ENCODE peak calls at places on chromosomes 11 and 22, in four cellular contexts. H, N, R and Y are unnamed samples.

GRCh38 chr11:69665669-69666068 is 9.5 kb downstream of the LTO1 start:
- DNase-seq in R (peak; percentile 3), N (no peak), H (no peak), Y (no peak)

GRCh38 chr11:126407682-126408288 is 52.3 kb downstream of the ST3GAL4 start:
- DNase-seq in H (no peak), N (no peak), R (no peak), Y (no peak)

GRCh38 chr11:73636249-73636648 is 10.1 kb upstream of the PLEKHB1 start:
- DNase-seq in R (no peak), H (no peak), N (no peak), Y (no peak)

GRCh38 chr22:43880743-43881055 is 11.1 kb downstream of the PNPLA5 start:
- DNase-seq in R (no peak), N (no peak), H (no peak), Y (no peak)

GRCh38 chr22:42397332-42398246 is 34.6 kb downstream of the NFAM1 start:
- DNase-seq in H (no peak), R (no peak), N (no peak), Y (no peak)

GRCh38 chr22:19706661-19707151 is 7.6 kb upstream of the SEPTIN5 start:
- DNase-seq in H (no peak), R (no peak), N (no peak), Y (no peak)

GRCh38 chr22:26848244-26848920 is 191.0 kb downstream of the MIAT start:
- DNase-seq in H (no peak), N (peak; percentile 43), R (no peak), Y (peak; percentile 75)

GRCh38 chr11:114298701-114299090 is 2.5 kb downstream of the NNMT start:
- DNase-seq in R (no peak), N (no peak), H (no peak), Y (no peak)

GRCh38 chr11:67596753-67597300 is 9.9 kb upstream of the NDUFV1 start:
- DNase-seq in R (no peak), H (no peak), N (no peak), Y (no peak)

GRCh38 chr22:30947163-30947820 is 21.3 kb downstream of the MORC2 start:
- DNase-seq in H (no peak), N (peak; percentile 90), R (no peak), Y (no peak)

GRCh38 chr11:113906038-113906437 is 1.4 kb downstream of the HTR3B start:
- DNase-seq in N (peak; percentile 76), H (peak; percentile 30), R (peak; percentile 73), Y (peak; percentile 17)

GRCh38 chr22:25167834-25168601 is 31.6 kb upstream of the CRYBB3 start:
- DNase-seq in R (no peak), N (no peak), H (peak; percentile 42), Y (no peak)

GRCh38 chr22:17119481-17120202 is 1.5 kb downstream of the TMEM121B start:
- DNase-seq in R (peak; percentile 45), N (peak; percentile 69), H (no peak), Y (peak; percentile 38)

GRCh38 chr11:128725630-128726461 is 32.0 kb downstream of the FLI1 start:
- DNase-seq in R (no peak), H (no peak), N (no peak), Y (no peak)

GRCh38 chr11:14378171-14378570 is 19.2 kb upstream of the RRAS2 start:
- DNase-seq in H (no peak), N (no peak), R (no peak), Y (no peak)

GRCh38 chr11:86952221-86952875 is 2.8 kb downstream of the FZD4 start:
- DNase-seq in R (no peak), H (no peak), N (no peak), Y (peak; percentile 39)

GRCh38 chr11:94449437-94449836 is 44.2 kb downstream of the MRE11 start:
- DNase-seq in N (no peak), R (no peak), H (no peak), Y (no peak)

GRCh38 chr11:131912127-131912526 is 541.7 kb downstream of the NTM start:
- DNase-seq in R (no peak), H (no peak), N (no peak), Y (no peak)

GRCh38 chr22:48444320-48445112 is 1383.2 kb downstream of the BRD1 start:
- DNase-seq in N (no peak), H (no peak), R (no peak), Y (no peak)

GRCh38 chr11:70399681-70400112 is 1.4 kb downstream of the CTTN start:
- DNase-seq in H (peak; percentile 81), N (peak; percentile 50), R (no peak), Y (peak; percentile 43)

GRCh38 chr11:20479399-20479974 is 92.0 kb downstream of the PRMT3 start:
- DNase-seq in H (no peak), R (no peak), N (no peak), Y (no peak)

GRCh38 chr22:27405672-27406388 is 395.7 kb downstream of the MN1 start:
- DNase-seq in H (peak; percentile 73), R (peak; percentile 61), N (peak; percentile 80), Y (peak; percentile 69)

GRCh38 chr11:47466701-47467250 is 17.8 kb upstream of the RAPSN start:
- DNase-seq in N (peak; percentile 41), R (peak; percentile 21), H (peak; percentile 60), Y (peak; percentile 78)

GRCh38 chr11:130819561-130819960 is 96.7 kb downstream of the SNX19 start:
- DNase-seq in H (no peak), N (no peak), R (no peak), Y (no peak)

GRCh38 chr22:36409911-36410756 is 22.4 kb upstream of the MYH9 start:
- DNase-seq in H (peak; percentile 98), N (peak; percentile 100), R (no peak), Y (peak; percentile 98)

GRCh38 chr11:30583505-30584280 is 2.5 kb downstream of the MPPED2 start:
- DNase-seq in N (peak; percentile 59), H (no peak), R (peak; percentile 50), Y (peak; percentile 70)

GRCh38 chr11:66072518-66072917 is 2.4 kb downstream of the PACS1 start:
- DNase-seq in H (no peak), R (no peak), N (no peak), Y (no peak)

GRCh38 chr11:72446929-72447753 is 12.8 kb upstream of the CLPB start:
- DNase-seq in N (peak; percentile 48), H (no peak), R (no peak), Y (peak; percentile 76)

GRCh38 chr11:64711944-64712306 is 11.1 kb downstream of the NRXN2 start:
- DNase-seq in N (no peak), R (no peak), H (no peak), Y (no peak)

GRCh38 chr11:64713031-64713780 is 9.8 kb downstream of the NRXN2 start:
- DNase-seq in R (peak; percentile 72), H (peak; percentile 46), N (peak; percentile 82), Y (peak; percentile 67)

GRCh38 chr11:64713781-64714363 is 9.1 kb downstream of the NRXN2 start:
- DNase-seq in H (no peak), R (no peak), N (peak; percentile 69), Y (peak; percentile 67)

GRCh38 chr11:64711138-64711943 is 11.7 kb downstream of the NRXN2 start:
- DNase-seq in N (peak; percentile 71), H (no peak), R (no peak), Y (no peak)

GRCh38 chr11:64712430-64713030 is 10.5 kb downstream of the NRXN2 start:
- DNase-seq in N (no peak), H (no peak), R (peak; percentile 32), Y (no peak)
- H3K27me3 ChIP-seq in N (peaks cover 92% of the 10 kb centered on the region), H (peaks cover 100% of the 10 kb centered on the region), R (peaks cover 18% of the 10 kb centered on the region), Y (peaks cover 81% of the 10 kb centered on the region)

DNA sequence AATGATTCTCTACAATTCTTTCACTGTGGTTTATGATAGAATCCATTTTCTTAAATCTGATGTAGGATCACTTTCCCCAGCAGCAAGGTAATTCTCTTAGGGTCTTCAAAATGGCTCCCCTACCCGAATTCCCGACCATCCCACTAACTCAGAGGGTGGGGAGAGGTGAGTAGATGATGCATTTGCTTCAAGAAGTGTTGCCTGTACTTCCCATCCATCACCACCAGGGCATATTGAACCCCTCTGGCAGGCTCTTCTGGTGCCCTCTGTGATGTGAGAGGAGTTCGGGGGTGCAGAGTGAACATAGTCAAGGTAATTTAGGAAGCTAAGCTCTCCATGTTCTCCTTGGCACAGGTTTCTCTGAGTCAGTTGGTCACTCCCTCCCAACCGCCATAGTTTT is 52.3 kb downstream of the ZNRF3 start:
- DNase-seq in N (no peak), H (no peak), R (no peak), Y (no peak)
- TF ChIP-seq CTCF in N (peak; percentile 36), H (no peak), R (peak; percentile 32), Y (peak; percentile 27)

GRCh38 chr11:61007383-61007970 is 36.0 kb downstream of the CD6 start:
- DNase-seq in R (no peak), H (no peak), N (peak; percentile 61), Y (peak; percentile 50)

GRCh38 chr11:61002598-61002997 is 31.1 kb downstream of the CD6 start:
- DNase-seq in H (no peak), N (no peak), R (no peak), Y (no peak)

GRCh38 chr11:61007971-61008896 is 36.8 kb downstream of the CD6 start:
- DNase-seq in H (no peak), R (no peak), N (peak; percentile 67), Y (no peak)

GRCh38 chr11:61004037-61004641 is 32.7 kb downstream of the CD6 start:
- DNase-seq in H (no peak), N (no peak), R (no peak), Y (peak; percentile 82)

DNA sequence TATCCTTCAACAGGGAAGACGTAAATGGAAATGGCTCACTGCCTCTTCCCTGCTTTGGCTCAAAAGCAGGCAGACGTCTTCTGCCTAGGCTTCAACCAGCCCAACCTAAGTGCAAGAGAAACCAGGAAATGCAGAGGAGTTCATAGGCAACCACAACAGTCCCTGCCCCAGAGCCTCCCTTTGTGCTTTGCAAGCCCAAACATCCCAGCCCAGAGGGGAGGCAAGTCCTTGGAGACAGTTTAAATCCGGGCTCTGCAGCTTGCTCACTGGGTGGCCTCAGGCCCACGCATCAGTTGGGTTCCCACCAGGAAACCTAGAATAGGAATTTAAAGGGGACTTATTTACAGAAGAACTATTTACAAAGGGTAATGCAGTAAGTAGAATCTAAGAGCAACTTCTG is 33.4 kb downstream of the CD6 start:
- DNase-seq in R (no peak), N (no peak), H (no peak), Y (no peak)
- H3K27me3 ChIP-seq in R (peaks cover 40% of the 10 kb centered on the region), N (peaks cover 98% of the 10 kb centered on the region), H (peaks cover 29% of the 10 kb centered on the region), Y (peaks cover 42% of the 10 kb centered on the region)

GRCh38 chr11:82117339-82117738 is 616.3 kb downstream of the FAM181B start:
- DNase-seq in N (no peak), H (no peak), R (no peak), Y (no peak)
- TF ChIP-seq CTCF in N (no peak), H (no peak), R (no peak), Y (no peak)

DNA sequence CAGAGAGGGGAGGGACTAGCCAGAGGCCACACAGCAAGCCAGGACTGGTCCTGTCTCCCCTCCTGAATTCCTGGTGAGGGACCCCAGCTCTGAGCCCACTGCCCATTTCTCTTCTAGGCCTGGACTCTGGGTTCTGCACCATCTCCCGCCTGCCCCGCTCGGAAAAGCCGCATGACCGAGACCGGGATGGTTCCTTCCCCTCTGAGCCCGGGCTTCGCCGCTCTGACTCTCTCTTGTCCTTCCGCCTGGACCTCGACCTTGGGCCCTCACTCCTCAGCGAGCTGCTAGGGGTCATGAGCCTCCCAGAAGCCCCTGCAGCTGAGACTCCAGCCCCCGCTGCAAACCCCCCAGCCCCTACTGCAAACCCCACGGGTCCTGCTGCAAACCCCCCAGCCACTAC is 7.7 kb downstream of the CDC42EP1 start:
- DNase-seq in N (no peak), H (no peak), R (no peak), Y (no peak)
- H3K27me3 ChIP-seq in N (no peaks in the 10 kb centered on the region), H (no peaks in the 10 kb centered on the region), R (no peaks in the 10 kb centered on the region), Y (no peaks in the 10 kb centered on the region)

GRCh38 chr11:32615422-32615821 is 31.8 kb downstream of the EIF3M start:
- DNase-seq in N (peak; percentile 6), H (no peak), R (no peak), Y (peak; percentile 69)
- TF ChIP-seq CTCF in N (peak; percentile 51), H (peak; percentile 5), R (no peak), Y (peak; percentile 57)